ENCODE peak calls at places on chromosomes 7 and 10, in nine cellular contexts. U, A, C, N, Q, K, Z, H and L are unnamed samples.

GRCh38 chr10:94076325-94076841 is 82.7 kb downstream of the PLCE1 start:
- DNase-seq in U (peak), A (no peak), C (no peak), N (no peak), Q (no peak), K (peak), Z (peak), H (peak), L (no peak)

GRCh38 chr7:149620961-149621360 is 123.4 kb upstream of the ZNF746 start:
- DNase-seq in U (peak), A (no peak), C (no peak), N (no peak), Q (no peak), K (no peak), Z (peak), H (no peak), L (no peak)

GRCh38 chr7:100891555-100891954 is 2.0 kb upstream of the UFSP1 start:
- DNase-seq in U (no peak), A (no peak), C (no peak), N (no peak), Q (no peak), K (no peak), Z (no peak), H (peak), L (no peak)

GRCh38 chr7:50660040-50660829 is 95.0 kb upstream of the DDC start:
- DNase-seq in U (peak), A (no peak), C (no peak), N (peak), Q (peak), K (no peak), Z (peak), H (no peak), L (no peak)

GRCh38 chr10:105605873-105606272 is 964.8 kb downstream of the SORCS3 start:
- DNase-seq in U (no peak), A (no peak), C (no peak), N (no peak), Q (no peak), K (no peak), Z (no peak), H (no peak), L (no peak)

GRCh38 chr10:12590682-12591642 is 241.6 kb downstream of the CAMK1D start:
- DNase-seq in U (no peak), A (no peak), C (no peak), N (no peak), Q (no peak), K (no peak), Z (no peak), H (no peak), L (no peak)

GRCh38 chr10:28915989-28916588 is 238.8 kb downstream of the BAMBI start:
- DNase-seq in U (no peak), A (no peak), C (no peak), N (no peak), Q (no peak), K (no peak), Z (no peak), H (no peak), L (no peak)

GRCh38 chr7:44222074-44222473 is 21.3 kb downstream of the YKT6 start:
- DNase-seq in U (no peak), A (no peak), C (no peak), N (peak), Q (no peak), K (no peak), Z (no peak), H (no peak), L (no peak)

GRCh38 chr10:70982443-70982842 is 94.1 kb upstream of the PCBD1 start:
- DNase-seq in U (no peak), A (no peak), C (no peak), N (no peak), Q (no peak), K (no peak), Z (no peak), H (peak), L (no peak)

GRCh38 chr10:93076871-93077270 is 3.2 kb downstream of the CYP26A1 start:
- DNase-seq in U (no peak), A (no peak), C (no peak), N (no peak), Q (no peak), K (no peak), Z (no peak), H (no peak), L (no peak)

GRCh38 chr10:101018600-101019439 is 12.1 kb downstream of the PDZD7 start:
- DNase-seq in U (peak), A (peak), C (peak), N (peak), Q (peak), K (peak), Z (peak), H (peak), L (no peak)